ENCODE peak calls at places on chromosomes 5 and 9, in four cellular contexts. V, A, I and Q are unnamed samples.

GRCh38 chr5:42813533-42813932 is 1.8 kb upstream of the SELENOP start:
- DNase-seq in V (peak), A (peak), I (peak), Q (no peak)

GRCh38 chr9:103301051-103301450 is 305.9 kb downstream of the CYLC2 start:
- DNase-seq in V (no peak), A (no peak), I (peak), Q (no peak)

GRCh38 chr5:54227109-54227508 is 83.3 kb downstream of the ARL15 start:
- DNase-seq in V (no peak), A (no peak), I (no peak), Q (no peak)

GRCh38 chr5:128426090-128426534 is 111.9 kb downstream of the FBN2 start:
- DNase-seq in V (no peak), A (no peak), I (no peak), Q (no peak)

GRCh38 chr9:84174486-84174885 is 166.1 kb downstream of the SLC28A3 start:
- DNase-seq in V (no peak), A (no peak), I (no peak), Q (no peak)

GRCh38 chr5:181149806-181150733 is 2.7 kb downstream of the OR2V2 start:
- DNase-seq in V (no peak), A (no peak), I (no peak), Q (no peak)

GRCh38 chr9:104808030-104808614 is 44.2 kb downstream of the NIPSNAP3B start:
- DNase-seq in V (no peak), A (peak), I (peak), Q (peak)

GRCh38 chr9:107208121-107208520 is 75.0 kb upstream of the RAD23B start:
- DNase-seq in V (no peak), A (no peak), I (no peak), Q (peak)

GRCh38 chr9:129864991-129865647 is 29.9 kb downstream of the USP20 start:
- DNase-seq in V (no peak), A (peak), I (peak), Q (no peak)

GRCh38 chr5:172545291-172545761 is 91.0 kb upstream of the SH3PXD2B start:
- DNase-seq in V (no peak), A (no peak), I (no peak), Q (no peak)

GRCh38 chr5:141623197-141623596 is 4.4 kb upstream of the DIAPH1 start:
- DNase-seq in V (no peak), A (no peak), I (peak), Q (no peak)

GRCh38 chr5:127648997-127649550 is at the start of gene CTXN3:
- DNase-seq in V (no peak), A (no peak), I (no peak), Q (no peak)

GRCh38 chr9:89372230-89372816 is 54.0 kb downstream of the SECISBP2 start:
- DNase-seq in V (no peak), A (no peak), I (peak), Q (no peak)

GRCh38 chr9:123998970-123999621 is 12.5 kb upstream of the LHX2 start:
- DNase-seq in V (no peak), A (peak), I (peak), Q (no peak)

GRCh38 chr5:32638309-32638708 is 53.0 kb downstream of the SUB1 start:
- DNase-seq in V (no peak), A (no peak), I (no peak), Q (no peak)

GRCh38 chr5:4348418-4348817 is 752.8 kb downstream of the IRX1 start:
- DNase-seq in V (no peak), A (no peak), I (no peak), Q (no peak)

GRCh38 chr5:113119271-113119924 is 142.8 kb downstream of the DCP2 start:
- DNase-seq in V (no peak), A (no peak), I (peak), Q (peak)

GRCh38 chr9:81125446-81126092 is 563.8 kb downstream of the TLE1 start:
- DNase-seq in V (no peak), A (no peak), I (peak), Q (peak)

GRCh38 chr9:88746029-88746743 is 211.2 kb downstream of the NXNL2 start:
- DNase-seq in V (no peak), A (no peak), I (no peak), Q (peak)

GRCh38 chr9:136882109-136882946 is 4.0 kb upstream of the TRAF2 start:
- DNase-seq in V (no peak), A (peak), I (peak), Q (peak)

GRCh38 chr5:93603711-93604118 is 20.7 kb downstream of the NR2F1 start:
- DNase-seq in V (no peak), A (peak), I (no peak), Q (no peak)

GRCh38 chr5:43073597-43074546 is 33.8 kb upstream of the ANXA2R start:
- DNase-seq in V (no peak), A (peak), I (peak), Q (peak)

GRCh38 chr9:125524522-125524921 is 182.5 kb downstream of the MAPKAP1 start:
- DNase-seq in V (peak), A (peak), I (peak), Q (peak)

GRCh38 chr9:134369416-134370212 is 43.4 kb downstream of the RXRA start:
- DNase-seq in V (no peak), A (no peak), I (no peak), Q (no peak)

GRCh38 chr9:134367061-134367460 is 40.8 kb downstream of the RXRA start:
- DNase-seq in V (no peak), A (no peak), I (no peak), Q (no peak)

GRCh38 chr9:134367796-134368490 is 41.7 kb downstream of the RXRA start:
- DNase-seq in V (no peak), A (no peak), I (no peak), Q (no peak)

GRCh38 chr9:134370213-134370492 is 43.9 kb downstream of the RXRA start:
- DNase-seq in V (no peak), A (no peak), I (no peak), Q (no peak)

GRCh38 chr9:134368571-134368970 is 42.3 kb downstream of the RXRA start:
- DNase-seq in V (no peak), A (no peak), I (no peak), Q (no peak)
- H3K56ac ChIP-seq in V (no peak), A (no peak), I (no peak), Q (no peak)

GRCh38 chr9:73745598-73745997 is 593.9 kb downstream of the ANXA1 start:
- DNase-seq in V (no peak), A (no peak), I (no peak), Q (no peak)
- H3K56ac ChIP-seq in V (no peak), A (no peak), I (no peak), Q (no peak)

GRCh38 chr5:6508931-6509330 is 60.3 kb downstream of the UBE2QL1 start:
- DNase-seq in V (no peak), A (no peak), I (no peak), Q (no peak)
- H3K56ac ChIP-seq in V (no peak), A (no peak), I (no peak), Q (no peak)

DNA sequence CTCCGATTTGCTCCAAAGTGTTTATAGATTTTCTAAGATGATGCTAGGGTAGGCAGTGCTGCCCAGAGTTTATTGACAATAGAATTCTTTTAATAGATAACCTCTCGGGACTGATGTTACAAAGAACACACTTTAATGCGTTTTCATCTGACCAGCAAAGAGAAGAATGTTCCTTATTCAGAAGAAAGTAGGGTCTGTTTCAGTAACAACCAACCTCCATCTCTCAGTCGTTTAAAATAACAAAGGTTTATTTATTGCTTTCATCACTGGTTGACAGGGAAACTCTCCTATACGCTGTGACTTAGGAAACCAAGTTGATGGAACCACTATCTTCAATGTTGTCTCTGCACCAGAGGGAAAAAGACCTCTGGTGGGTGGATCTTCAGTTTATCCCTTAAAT is 55.1 kb upstream of the PAPPA start:
- DNase-seq in V (no peak), A (no peak), I (no peak), Q (no peak)
- H3K56ac ChIP-seq in V (no peak), A (no peak), I (no peak), Q (no peak)

GRCh38 chr9:133492061-133493021 is 13.4 kb upstream of the SLC2A6 start:
- DNase-seq in V (no peak), A (no peak), I (no peak), Q (no peak)
- H3K56ac ChIP-seq in V (no peak), A (no peak), I (no peak), Q (no peak)

GRCh38 chr5:73273379-73274050 is 100.5 kb downstream of the TMEM174 start:
- DNase-seq in V (no peak), A (no peak), I (no peak), Q (no peak)
- H3K56ac ChIP-seq in V (no peak), A (no peak), I (no peak), Q (no peak)